ENCODE peak calls at places on chromosomes 3 and 15, in five cellular contexts. U is NCI-H1105, Q is osteoblast, T is mesendoderm, K is Right ventricle myocardium superior. S is an unnamed sample.
A peak's percentile ranks its signal among the peaks of the same experiment; 100 is the strongest.

GRCh38 chr3:7709383-7710082 is 792.1 kb upstream of the LMCD1 start:
- DNase-seq in U (no peak), Q (no peak), T (peak; percentile 8), K (no peak), S (no peak)

GRCh38 chr3:192812736-192813383 is 85.5 kb upstream of the FGF12 start:
- DNase-seq in U (peak; percentile 58), Q (no peak), T (peak; percentile 75), K (no peak), S (peak; percentile 32)

GRCh38 chr3:25648107-25648535 is 16.6 kb downstream of the TOP2B start:
- DNase-seq in U (peak; percentile 54), Q (peak; percentile 71), T (peak; percentile 97), K (no peak), S (peak; percentile 23)

GRCh38 chr3:73710340-73710739 is 85.6 kb upstream of the PDZRN3 start:
- DNase-seq in U (no peak), Q (no peak), T (no peak), K (no peak), S (no peak)

GRCh38 chr3:195462308-195462610 is 19.4 kb upstream of the ACAP2 start:
- DNase-seq in U (no peak), Q (peak; percentile 62), T (no peak), K (no peak), S (no peak)

GRCh38 chr3:181999314-181999713 is 287.6 kb downstream of the SOX2 start:
- DNase-seq in U (no peak), Q (no peak), T (no peak), K (no peak), S (no peak)

GRCh38 chr15:38215707-38216106 is 36.9 kb upstream of the SPRED1 start:
- DNase-seq in U (no peak), Q (no peak), T (no peak), K (no peak), S (no peak)

GRCh38 chr15:20652914-20653313 is 111.3 kb upstream of the GOLGA6L6 start:
- DNase-seq in U (no peak), Q (no peak), T (no peak), K (no peak), S (no peak)

GRCh38 chr3:55490194-55490913 is 3.2 kb upstream of the WNT5A start:
- DNase-seq in U (no peak), Q (peak; percentile 82), T (peak; percentile 18), K (no peak), S (no peak)

GRCh38 chr3:128794788-128795649 is 69.0 kb downstream of the RAB7A start:
- DNase-seq in U (peak; percentile 33), Q (peak; percentile 85), T (peak; percentile 83), K (no peak), S (peak; percentile 68)

GRCh38 chr3:61808526-61808925 is 247.2 kb downstream of the PTPRG start:
- DNase-seq in U (no peak), Q (no peak), T (no peak), K (peak; percentile 76), S (no peak)

GRCh38 chr3:110995461-110996226 is 76.0 kb upstream of the NECTIN3 start:
- DNase-seq in U (no peak), Q (no peak), T (no peak), K (no peak), S (no peak)

GRCh38 chr3:127406309-127407025 is 118.6 kb upstream of the PRR20G start:
- DNase-seq in U (no peak), Q (peak; percentile 89), T (peak; percentile 83), K (no peak), S (no peak)

GRCh38 chr3:130658666-130659065 is 88.0 kb downstream of the PIK3R4 start:
- DNase-seq in U (no peak), Q (peak; percentile 49), T (peak; percentile 7), K (no peak), S (no peak)

GRCh38 chr3:124545891-124546290 is 184.4 kb upstream of the UMPS start:
- DNase-seq in U (no peak), Q (no peak), T (peak; percentile 91), K (no peak), S (no peak)

GRCh38 chr15:39413558-39413957 is 167.3 kb upstream of the THBS1 start:
- DNase-seq in U (no peak), Q (no peak), T (no peak), K (no peak), S (no peak)

GRCh38 chr3:47005212-47006144 is 26.0 kb downstream of the NBEAL2 start:
- DNase-seq in U (no peak), Q (peak; percentile 90), T (no peak), K (peak; percentile 36), S (no peak)

GRCh38 chr15:48671381-48672022 is 26.0 kb upstream of the FBN1 start:
- DNase-seq in U (no peak), Q (peak; percentile 71), T (peak; percentile 19), K (peak; percentile 76), S (no peak)

GRCh38 chr3:177960722-177961121 is 575.5 kb upstream of the KCNMB2 start:
- DNase-seq in U (no peak), Q (no peak), T (no peak), K (no peak), S (no peak)

GRCh38 chr15:90059208-90059985 is 42.9 kb downstream of the IDH2 start:
- DNase-seq in U (no peak), Q (no peak), T (peak; percentile 96), K (peak; percentile 87), S (no peak)

GRCh38 chr3:161474691-161475090 is 21.9 kb upstream of the OTOL1 start:
- DNase-seq in U (no peak), Q (no peak), T (no peak), K (no peak), S (no peak)

GRCh38 chr15:90214553-90215205 is 13.5 kb downstream of the SEMA4B start:
- DNase-seq in U (no peak), Q (peak; percentile 89), T (peak; percentile 42), K (no peak), S (no peak)

GRCh38 chr3:182183716-182184430 is 472.1 kb downstream of the SOX2 start:
- DNase-seq in U (no peak), Q (no peak), T (peak; percentile 7), K (no peak), S (no peak)

GRCh38 chr3:169668081-169668956 is 4.8 kb upstream of the MECOM start:
- DNase-seq in U (peak; percentile 48), Q (peak; percentile 75), T (peak; percentile 60), K (peak; percentile 55), S (peak; percentile 30)

GRCh38 chr15:47135279-47135678 is 582.0 kb upstream of the SEMA6D start:
- DNase-seq in U (no peak), Q (no peak), T (no peak), K (no peak), S (peak; percentile 45)

GRCh38 chr3:42214565-42215283 is 51.3 kb downstream of the CCK start:
- DNase-seq in U (no peak), Q (no peak), T (no peak), K (no peak), S (no peak)

GRCh38 chr15:39235084-39235795 is 345.6 kb upstream of the THBS1 start:
- DNase-seq in U (no peak), Q (peak; percentile 51), T (no peak), K (no peak), S (no peak)

GRCh38 chr3:46959169-46959515 is 17.4 kb downstream of the CCDC12 start:
- DNase-seq in U (no peak), Q (no peak), T (no peak), K (peak; percentile 24), S (no peak)

GRCh38 chr3:13040381-13041074 is 32.7 kb downstream of the IQSEC1 start:
- DNase-seq in U (no peak), Q (no peak), T (peak; percentile 31), K (no peak), S (no peak)